ENCODE peak calls at places on chromosome 13, in five cellular contexts. P is cardiac muscle cell, I is fibroblast of the aortic adventitia, D is fibroblast of lung, T is psoas muscle. Z is an unnamed sample.

GRCh38 chr13:35699805-35700204 is 223.3 kb upstream of the MAB21L1 start:
- DNase-seq in T (peak; percentile 45), I (peak; percentile 80), D (peak; percentile 70), P (no peak), Z (no peak)

GRCh38 chr13:106102776-106103175 is 432.7 kb downstream of the EFNB2 start:
- DNase-seq in I (no peak), T (no peak), D (no peak), P (no peak), Z (no peak)

GRCh38 chr13:68481130-68481529 is 1251.0 kb upstream of the PCDH9 start:
- DNase-seq in P (peak; percentile 40), T (no peak), I (no peak), D (no peak), Z (no peak)

GRCh38 chr13:102935896-102936321 is 90.1 kb downstream of the ERCC5 start:
- DNase-seq in I (no peak), T (no peak), P (no peak), D (no peak), Z (no peak)

GRCh38 chr13:46654956-46655726 is 102.2 kb downstream of the LRCH1 start:
- DNase-seq in D (no peak), P (no peak), T (no peak), I (no peak), Z (no peak)

GRCh38 chr13:74571811-74572210 is 437.6 kb upstream of the KLF12 start:
- DNase-seq in T (no peak), P (no peak), I (no peak), D (no peak), Z (no peak)

GRCh38 chr13:41065098-41065497 is 3.8 kb downstream of the WBP4 start:
- DNase-seq in T (no peak), I (peak; percentile 83), P (no peak), D (peak; percentile 80), Z (peak; percentile 65)

GRCh38 chr13:43983373-43983772 is 103.7 kb downstream of the LACC1 start:
- DNase-seq in D (peak; percentile 17), I (no peak), T (no peak), P (peak; percentile 37), Z (no peak)

GRCh38 chr13:109941951-109942350 is 155.6 kb upstream of the IRS2 start:
- DNase-seq in D (peak; percentile 13), T (no peak), I (peak; percentile 22), P (no peak), Z (no peak)

DNA sequence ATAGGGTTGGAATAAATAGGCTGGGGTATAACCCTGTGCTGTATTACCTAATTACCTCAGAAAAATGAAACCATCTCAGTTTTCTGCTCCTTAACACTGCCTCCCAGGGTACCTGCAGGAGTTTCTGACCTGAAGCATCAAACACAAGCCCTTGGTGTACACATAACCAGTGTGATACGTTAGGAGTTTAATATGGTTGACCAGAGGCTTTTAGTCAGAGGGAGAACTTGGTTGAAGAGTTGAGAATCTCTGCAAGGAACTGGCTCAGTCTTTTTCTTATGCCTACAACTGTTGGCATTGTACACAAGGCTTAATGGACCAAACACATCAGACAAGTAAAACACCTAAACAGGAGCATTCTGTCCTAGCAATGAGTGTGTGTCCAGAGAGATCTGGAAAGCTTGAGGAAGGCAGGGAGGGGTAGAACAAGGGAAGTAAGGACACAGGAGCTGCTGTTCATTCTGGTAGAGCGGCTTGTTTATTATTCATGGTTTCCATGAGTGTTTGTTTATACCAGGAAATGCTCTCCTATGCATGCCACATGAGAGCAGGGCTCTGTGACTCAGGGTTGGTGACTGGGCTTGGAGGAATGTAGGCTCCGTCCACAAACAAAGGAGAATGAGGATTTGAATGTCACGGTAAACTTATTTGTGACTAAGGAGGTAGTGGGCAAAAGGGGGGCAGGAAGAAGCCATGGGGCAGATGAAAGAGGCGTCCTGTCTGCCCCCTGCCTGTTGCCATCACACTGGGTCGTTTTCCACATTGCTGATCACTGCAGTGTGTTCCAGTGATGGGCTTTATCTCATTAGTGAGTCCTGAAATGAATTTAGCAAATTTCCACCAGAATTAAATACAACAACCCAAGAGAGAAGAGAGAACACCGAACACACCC is 11.9 kb upstream of the SPATA13 start:
- DNase-seq in P (no peak), I (peak; percentile 90), D (peak; percentile 99), T (peak; percentile 19), Z (peak; percentile 83)
- TF ChIP-seq CTCF in P (no peak), I (peak; percentile 19), D (peak; percentile 14), T (no peak), Z (peak; percentile 25)

GRCh38 chr13:32277838-32278237 is 37.3 kb downstream of the ZAR1L start:
- DNase-seq in P (no peak), D (no peak), I (no peak), T (no peak), Z (no peak)

GRCh38 chr13:32282096-32282711 is 33.0 kb downstream of the ZAR1L start:
- DNase-seq in T (no peak), D (no peak), I (no peak), P (peak; percentile 25), Z (no peak)

GRCh38 chr13:32281083-32281482 is 34.1 kb downstream of the ZAR1L start:
- DNase-seq in P (no peak), D (no peak), T (no peak), I (no peak), Z (no peak)

DNA sequence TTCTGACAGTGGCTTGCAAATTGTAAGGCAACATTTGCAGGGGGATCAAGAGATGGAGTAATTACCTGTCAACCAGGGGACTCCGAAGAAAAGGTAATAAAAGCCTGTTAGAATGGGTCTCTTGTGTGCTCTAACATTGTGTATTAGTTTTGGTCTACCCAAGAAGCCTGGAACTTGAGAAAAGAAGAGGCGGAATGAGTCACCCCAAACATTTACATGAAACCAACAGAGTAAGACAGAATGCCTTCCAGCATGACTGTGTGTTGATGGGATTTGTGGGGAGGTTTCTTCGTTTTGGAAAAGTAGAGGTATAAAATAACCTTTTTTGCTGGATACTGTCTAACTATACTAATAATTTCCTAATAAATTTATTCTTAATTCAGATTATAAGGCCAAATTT is 36.7 kb downstream of the ZAR1L start:
- DNase-seq in I (no peak), P (no peak), T (no peak), D (peak; percentile 87), Z (peak; percentile 14)
- H3K4me3 ChIP-seq in I (no peak overlapping the region), P (no peak overlapping the region), T (no peak overlapping the region), D (no peak overlapping the region), Z (no peak overlapping the region)

DNA sequence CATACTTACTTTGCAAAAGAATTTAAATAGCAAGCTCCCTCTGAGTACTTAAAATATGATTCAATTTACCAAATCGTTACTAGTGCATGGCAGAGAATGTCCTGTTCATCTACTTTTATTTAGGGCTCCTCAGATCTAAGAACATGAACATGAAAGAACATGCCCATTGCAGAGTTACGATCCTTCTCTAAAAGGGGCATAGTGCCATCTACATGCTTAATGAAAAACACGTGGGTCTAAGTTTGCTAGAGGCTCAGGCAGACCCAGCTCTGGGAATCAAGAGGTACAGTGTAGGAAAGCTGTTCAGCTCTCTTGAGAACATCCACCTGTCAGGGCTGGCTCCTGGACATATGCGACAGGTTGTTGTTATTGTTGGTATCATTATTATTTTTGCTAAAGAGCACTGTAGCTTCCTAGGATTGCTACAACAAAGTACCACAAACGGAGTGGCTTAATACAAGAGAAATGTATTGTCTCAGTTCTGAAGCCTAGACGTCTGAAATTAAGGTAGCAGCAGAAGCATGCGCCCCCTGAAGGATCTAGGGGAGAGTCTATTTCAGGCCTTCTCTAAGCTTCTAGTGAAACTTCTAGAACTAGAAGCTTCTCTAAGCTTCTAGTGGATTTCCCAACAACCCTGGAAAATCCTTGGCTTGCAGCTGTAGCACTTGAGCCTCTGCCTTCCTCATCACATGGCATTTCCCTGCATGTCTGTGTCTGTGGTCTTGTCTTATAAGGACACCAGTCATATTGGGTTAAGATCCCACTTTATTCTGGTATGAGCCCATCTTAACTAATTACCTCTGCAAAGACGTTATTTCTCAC is 133.9 kb downstream of the DCT start:
- DNase-seq in D (peak; percentile 45), I (peak; percentile 76), T (no peak), P (peak; percentile 32), Z (no peak)
- TF ChIP-seq CTCF in D (peak; percentile 17), I (peak; percentile 28), T (no peak), P (no peak), Z (no peak)

GRCh38 chr13:100491164-100491847 is 97.3 kb downstream of the GGACT start:
- DNase-seq in T (peak; percentile 43), D (peak; percentile 77), I (peak; percentile 89), P (no peak), Z (no peak)
- H3K4me3 ChIP-seq in T (no peak overlapping the region), D (no peak overlapping the region), I (no peak overlapping the region), P (no peak overlapping the region), Z (no peak overlapping the region)

GRCh38 chr13:69585656-69586055 is 522.0 kb upstream of the ATXN8OS start:
- DNase-seq in T (no peak), P (no peak), D (no peak), I (no peak), Z (no peak)
- TF ChIP-seq CTCF in T (no peak), P (no peak), D (no peak), I (no peak), Z (no peak)

DNA sequence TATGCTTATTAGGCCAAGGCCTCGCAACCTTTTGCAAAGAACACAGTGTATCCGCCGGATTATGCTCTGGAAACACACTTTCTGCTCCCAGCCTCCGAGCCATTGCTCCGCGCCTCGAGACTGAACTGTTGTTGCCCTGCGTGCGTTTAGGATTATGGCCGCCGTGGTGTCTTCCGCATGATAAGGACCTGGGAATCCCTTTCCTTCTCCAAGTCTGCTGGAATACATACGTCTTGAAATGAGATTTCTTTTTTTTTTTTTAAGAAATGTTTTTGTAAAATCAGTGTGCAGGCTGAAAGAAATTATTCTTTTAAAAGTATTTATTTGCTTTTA is 89.8 kb upstream of the SOX1 start:
- DNase-seq in I (no peak), P (no peak), T (no peak), D (no peak), Z (no peak)
- H3K4me3 ChIP-seq in I (no peak overlapping the region), P (no peak overlapping the region), T (no peak overlapping the region), D (no peak overlapping the region), Z (no peak overlapping the region)